ENCODE peak calls at places on chromosomes 5 and 9, in eight cellular contexts. G, L, O, R, K, P, J and D are unnamed samples.

GRCh38 chr5:22736443-22736842 is 116.7 kb downstream of the CDH12 start:
- DNase-seq in K (no peak), L (no peak), J (no peak), R (no peak), G (no peak), O (no peak), P (no peak), D (no peak)

GRCh38 chr5:134997015-134997414 is 29.3 kb downstream of the CATSPER3 start:
- DNase-seq in R (no peak), K (no peak), P (no peak), O (no peak), G (no peak), L (no peak), J (no peak), D (no peak)

GRCh38 chr9:133587051-133587450 is 22.1 kb downstream of the FAM163B start:
- DNase-seq in O (no peak), G (no peak), K (no peak), J (no peak), R (no peak), L (no peak), P (no peak), D (no peak)

GRCh38 chr5:33299621-33300208 is 141.1 kb upstream of the TARS1 start:
- DNase-seq in K (peak; percentile 37), G (peak; percentile 71), R (peak; percentile 90), J (no peak), O (no peak), L (no peak), P (peak; percentile 84), D (no peak)

GRCh38 chr9:91949293-91949945 is 609 bp downstream of the ROR2 start:
- DNase-seq in L (no peak), J (no peak), O (no peak), P (peak; percentile 44), K (no peak), R (no peak), G (no peak), D (no peak)

GRCh38 chr9:123424131-123424530 is 68.1 kb downstream of the CRB2 start:
- DNase-seq in J (peak; percentile 59), G (no peak), P (no peak), K (no peak), R (no peak), O (no peak), L (peak; percentile 57), D (no peak)

GRCh38 chr5:135337064-135337463 is 62.0 kb downstream of the MACROH2A1 start:
- DNase-seq in P (no peak), G (no peak), K (no peak), J (no peak), R (no peak), L (no peak), O (no peak), D (no peak)

GRCh38 chr5:58972301-58972700 is 389.4 kb downstream of the RAB3C start:
- DNase-seq in P (peak; percentile 34), O (no peak), J (no peak), K (no peak), L (no peak), R (peak; percentile 56), G (peak; percentile 3), D (no peak)

GRCh38 chr9:104993291-104993963 is 65.5 kb upstream of the ABCA1 start:
- DNase-seq in O (peak; percentile 14), G (peak; percentile 86), K (peak; percentile 83), J (peak; percentile 72), P (peak; percentile 86), L (peak; percentile 84), R (peak; percentile 67), D (no peak)

GRCh38 chr5:111967463-111967862 is 210.5 kb upstream of the NREP start:
- DNase-seq in K (no peak), J (no peak), G (no peak), L (no peak), R (no peak), P (no peak), O (no peak), D (no peak)

GRCh38 chr5:14870347-14871083 is 1.1 kb downstream of the ANKH start:
- DNase-seq in G (no peak), L (peak; percentile 39), K (no peak), J (peak; percentile 39), R (no peak), O (no peak), P (no peak), D (no peak)

GRCh38 chr9:116020801-116021200 is 132.8 kb upstream of the PAPPA start:
- DNase-seq in G (peak; percentile 19), K (no peak), O (no peak), L (no peak), J (no peak), P (no peak), R (peak; percentile 46), D (no peak)

GRCh38 chr5:362189-362588 is 40.7 kb downstream of the AHRR start:
- DNase-seq in K (no peak), L (no peak), R (no peak), P (no peak), G (no peak), O (no peak), J (no peak), D (no peak)

GRCh38 chr5:138675998-138676397 is 77.2 kb upstream of the CTNNA1 start:
- DNase-seq in L (no peak), K (no peak), J (no peak), O (no peak), G (no peak), R (no peak), P (no peak), D (no peak)

GRCh38 chr5:154851351-154851750 is 948 bp upstream of the FAXDC2 start:
- DNase-seq in J (no peak), R (no peak), G (no peak), L (no peak), O (no peak), K (no peak), P (no peak), D (no peak)

GRCh38 chr9:89442981-89443817 is 54.7 kb downstream of the SEMA4D start:
- DNase-seq in J (no peak), L (no peak), G (peak; percentile 25), P (peak; percentile 51), K (peak; percentile 59), R (peak; percentile 62), O (no peak), D (no peak)

GRCh38 chr9:93669958-93670207 is 93.5 kb downstream of the PHF2 start:
- DNase-seq in O (no peak), P (no peak), G (no peak), L (no peak), K (no peak), R (no peak), J (no peak), D (no peak)

GRCh38 chr5:132747064-132747692 is at the start of gene CCNI2:
- DNase-seq in R (no peak), G (no peak), P (no peak), O (no peak), L (no peak), J (peak; percentile 37), K (peak; percentile 55), D (no peak)

GRCh38 chr9:3507395-3508077 is 18.3 kb downstream of the RFX3 start:
- DNase-seq in K (no peak), J (no peak), G (no peak), O (no peak), P (no peak), R (no peak), L (no peak), D (no peak)

GRCh38 chr9:129237195-129237611 is 59.1 kb upstream of the IER5L start:
- DNase-seq in P (peak; percentile 67), K (peak; percentile 28), O (peak; percentile 22), J (no peak), G (peak; percentile 65), R (peak; percentile 71), L (no peak), D (no peak)
- H3K4me3 ChIP-seq in P (peak overlapping the region; percentile 1), K (peak overlapping the region; percentile 34), O (no peak overlapping the region), J (no peak overlapping the region), G (no peak overlapping the region), R (no peak overlapping the region), L (no peak overlapping the region), D (no peak overlapping the region)

DNA sequence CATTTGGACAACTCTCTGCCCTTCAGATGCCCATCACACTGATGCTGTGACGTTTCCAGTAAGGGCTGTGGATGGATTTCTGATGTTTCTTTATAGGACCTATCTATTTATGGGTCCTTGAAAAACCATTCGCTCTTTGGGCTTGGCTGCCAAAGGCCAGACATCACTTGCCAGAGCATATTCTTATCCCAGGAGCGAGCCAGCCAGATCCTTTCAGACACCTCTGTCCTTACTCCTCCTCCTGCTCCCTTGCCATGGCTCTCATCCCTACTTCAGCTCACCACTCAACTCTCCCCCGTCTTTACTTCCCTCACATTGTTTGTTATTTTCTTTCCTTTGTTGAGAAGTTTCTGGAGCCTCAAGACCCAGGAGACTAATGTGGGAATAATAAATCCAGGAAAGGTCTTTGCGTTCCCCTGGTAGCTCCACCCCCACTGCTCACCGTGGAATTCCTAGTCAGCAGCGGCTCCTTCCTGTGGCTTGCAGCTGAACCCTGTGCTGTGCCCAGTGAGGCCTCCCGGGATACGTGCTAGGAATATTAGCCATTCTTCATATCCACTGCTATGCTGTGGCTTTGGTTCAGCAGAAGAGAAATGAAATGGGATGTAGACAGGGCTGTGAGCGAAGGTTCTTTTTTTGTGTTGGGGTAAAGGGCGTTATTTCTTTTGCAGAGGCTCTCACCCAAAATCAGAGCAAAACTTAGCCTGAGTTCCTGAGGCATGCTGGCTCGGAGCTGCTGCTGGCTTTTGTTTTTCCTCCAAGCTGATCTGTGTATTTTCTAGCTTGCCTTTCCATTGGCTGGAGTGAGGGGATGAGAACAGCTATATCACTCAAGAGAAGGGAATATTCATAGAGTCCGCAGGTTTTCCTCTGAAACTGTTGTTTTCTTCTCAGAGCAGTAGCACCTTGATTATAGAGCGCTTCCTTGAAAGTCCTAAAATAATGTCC is 171.1 kb downstream of the SAXO1 start:
- DNase-seq in L (peak; percentile 35), J (peak; percentile 28), K (no peak), O (no peak), G (peak; percentile 44), R (peak; percentile 60), P (peak; percentile 67), D (peak; percentile 68)
- TF ChIP-seq CTCF in L (peak; percentile 31), J (no peak), K (no peak), O (no peak), G (peak; percentile 22), R (no peak), P (peak; percentile 34), D (no peak)

DNA sequence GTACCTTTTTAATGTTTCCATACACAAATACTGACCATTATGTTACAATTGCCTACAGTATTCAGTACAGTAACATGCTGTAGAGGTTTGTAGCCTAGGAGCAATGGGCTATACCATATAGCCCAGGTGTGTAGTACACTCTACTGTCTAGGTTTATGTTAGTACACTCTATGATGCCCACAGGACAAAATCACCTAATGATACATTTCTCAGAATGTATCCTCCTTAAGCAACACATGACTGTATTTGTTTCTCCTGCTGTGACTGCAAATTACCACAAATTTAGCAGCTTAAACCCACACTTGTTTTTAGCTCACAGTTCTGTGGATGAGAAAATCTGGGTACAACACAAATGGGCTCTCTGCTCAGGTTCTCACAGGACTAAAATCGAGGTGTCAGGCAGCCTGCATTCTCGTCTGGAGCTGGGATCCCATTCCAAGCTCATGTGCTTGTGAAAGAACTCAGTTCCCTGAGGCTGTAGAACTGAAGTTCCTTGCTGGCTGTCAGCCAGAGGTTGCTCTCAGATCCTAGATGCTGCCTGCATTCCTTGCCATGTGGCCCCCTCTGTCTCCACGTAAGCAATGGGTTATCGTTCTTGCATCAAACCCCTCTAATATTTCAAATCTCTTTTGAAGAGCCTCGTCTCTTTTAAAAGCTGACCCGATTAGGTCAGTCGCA is 38.6 kb upstream of the PIK3R1 start:
- DNase-seq in P (no peak), J (no peak), R (no peak), K (no peak), O (no peak), L (no peak), G (no peak), D (no peak)
- H3K4me3 ChIP-seq in P (no peak overlapping the region), J (no peak overlapping the region), R (no peak overlapping the region), K (no peak overlapping the region), O (no peak overlapping the region), L (no peak overlapping the region), G (no peak overlapping the region), D (no peak overlapping the region)

GRCh38 chr5:45774528-45774927 is 78.3 kb upstream of the HCN1 start:
- DNase-seq in K (no peak), J (no peak), P (peak; percentile 1), O (no peak), L (no peak), G (no peak), R (no peak), D (no peak)
- TF ChIP-seq CTCF in K (peak; percentile 75), J (peak; percentile 26), P (no peak), O (no peak), L (peak; percentile 49), G (no peak), R (peak; percentile 0), D (no peak)